ENCODE peak calls at places on chromosomes 6 and 20, in five cellular contexts. Z is SK-N-SH, Q is HepG2, P is K562, L is GM12878. H is an unnamed sample.

GRCh38 chr6:116287668-116288282 is 8.0 kb upstream of the TSPYL1 start:
- DNase-seq in Z (peak; percentile 21), Q (peak; percentile 38), P (peak; percentile 45), L (no peak), H (no peak)

GRCh38 chr20:12737900-12738299 is 270.9 kb upstream of the SPTLC3 start:
- DNase-seq in Z (no peak), Q (no peak), P (no peak), L (no peak), H (no peak)

GRCh38 chr6:138824482-138825134 is 28.7 kb downstream of the ECT2L start:
- DNase-seq in Z (no peak), Q (peak; percentile 25), P (no peak), L (no peak), H (no peak)

GRCh38 chr6:106281088-106281487 is 44.5 kb downstream of the ATG5 start:
- DNase-seq in Z (no peak), Q (no peak), P (no peak), L (no peak), H (no peak)

GRCh38 chr20:39853050-39853449 is 836.0 kb downstream of the MAFB start:
- DNase-seq in Z (no peak), Q (no peak), P (no peak), L (no peak), H (no peak)

GRCh38 chr6:69827491-69827890 is 30.7 kb upstream of the LMBRD1 start:
- DNase-seq in Z (no peak), Q (no peak), P (no peak), L (no peak), H (no peak)

GRCh38 chr6:72411872-72412708 is 209.8 kb upstream of the KCNQ5 start:
- DNase-seq in Z (peak; percentile 67), Q (peak; percentile 44), P (peak; percentile 85), L (peak; percentile 59), H (peak; percentile 66)

GRCh38 chr6:170175644-170176620 is 114.9 kb downstream of the DLL1 start:
- DNase-seq in Z (peak; percentile 51), Q (no peak), P (no peak), L (no peak), H (no peak)

GRCh38 chr6:35568967-35569606 is 56.4 kb upstream of the TULP1 start:
- DNase-seq in Z (peak; percentile 30), Q (peak; percentile 16), P (no peak), L (no peak), H (no peak)

GRCh38 chr6:121393711-121394110 is 41.7 kb upstream of the GJA1 start:
- DNase-seq in Z (no peak), Q (no peak), P (no peak), L (no peak), H (no peak)

GRCh38 chr6:24858154-24858801 is 59.6 kb upstream of the ARMH2 start:
- DNase-seq in Z (no peak), Q (no peak), P (no peak), L (peak; percentile 41), H (peak; percentile 82)

GRCh38 chr6:150684161-150684560 is 84.5 kb downstream of the PLEKHG1 start:
- DNase-seq in Z (no peak), Q (no peak), P (peak; percentile 43), L (no peak), H (no peak)

GRCh38 chr6:150684715-150685459 is 85.2 kb downstream of the PLEKHG1 start:
- DNase-seq in Z (no peak), Q (no peak), P (no peak), L (no peak), H (no peak)

GRCh38 chr6:150681992-150682391 is 82.3 kb downstream of the PLEKHG1 start:
- DNase-seq in Z (no peak), Q (no peak), P (no peak), L (no peak), H (no peak)

GRCh38 chr6:150685860-150686259 is 86.2 kb downstream of the PLEKHG1 start:
- DNase-seq in Z (peak; percentile 41), Q (peak; percentile 23), P (peak; percentile 86), L (peak; percentile 11), H (peak; percentile 58)

DNA sequence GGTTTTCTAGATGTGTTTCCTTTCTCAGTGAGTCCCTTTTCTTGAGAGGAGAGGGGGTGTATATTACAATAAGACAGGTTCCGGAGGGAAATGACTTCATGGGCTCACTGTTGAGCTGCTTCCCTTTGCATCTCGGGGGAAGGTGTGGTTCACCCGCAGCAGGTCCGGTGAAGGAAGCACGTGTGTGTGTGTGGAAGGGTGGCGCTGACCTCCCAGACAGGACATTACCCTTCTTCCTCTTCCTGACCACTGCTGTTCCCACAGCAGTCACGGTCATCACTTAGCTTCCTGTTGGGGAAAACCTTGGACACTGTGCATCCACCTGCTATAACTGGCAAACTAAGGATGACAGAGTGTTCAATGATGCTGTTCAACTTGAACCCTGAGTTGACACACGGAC is 83.6 kb downstream of the PLEKHG1 start:
- DNase-seq in Z (no peak), Q (no peak), P (no peak), L (no peak), H (no peak)
- TF ChIP-seq REST in Z (no peak), Q (no peak), P (no peak), L (no peak), H (no peak)

DNA sequence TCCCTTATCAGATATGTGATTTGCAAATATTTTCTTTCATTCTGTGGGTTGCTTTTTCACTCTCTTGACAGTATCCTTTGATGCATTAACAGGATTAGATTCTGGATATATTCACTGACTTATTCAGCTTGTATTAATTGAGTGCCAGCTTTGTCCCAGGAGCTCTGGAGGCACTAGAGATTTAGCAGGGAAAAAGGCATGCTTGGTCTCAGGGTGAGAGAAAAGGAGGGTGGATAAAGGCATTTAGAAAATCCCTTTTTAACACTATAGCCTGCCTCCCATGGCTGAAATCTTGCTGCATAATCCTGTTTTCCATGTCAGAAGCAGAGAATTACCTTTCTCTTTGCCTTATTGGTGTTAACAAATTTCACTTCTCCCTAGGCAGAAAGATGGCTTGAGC is 28.5 kb upstream of the SIRT5 start:
- DNase-seq in Z (no peak), Q (no peak), P (no peak), L (no peak), H (no peak)
- TF ChIP-seq GABPA in Z (no peak), Q (no peak), P (no peak), L (no peak), H (no peak)

GRCh38 chr6:88513920-88514319 is 347.8 kb upstream of the CNR1 start:
- DNase-seq in Z (no peak), Q (no peak), P (no peak), L (no peak), H (no peak)
- TF ChIP-seq CTCF in Z (peak; percentile 14), Q (no peak), P (no peak), L (no peak), H (no peak)

DNA sequence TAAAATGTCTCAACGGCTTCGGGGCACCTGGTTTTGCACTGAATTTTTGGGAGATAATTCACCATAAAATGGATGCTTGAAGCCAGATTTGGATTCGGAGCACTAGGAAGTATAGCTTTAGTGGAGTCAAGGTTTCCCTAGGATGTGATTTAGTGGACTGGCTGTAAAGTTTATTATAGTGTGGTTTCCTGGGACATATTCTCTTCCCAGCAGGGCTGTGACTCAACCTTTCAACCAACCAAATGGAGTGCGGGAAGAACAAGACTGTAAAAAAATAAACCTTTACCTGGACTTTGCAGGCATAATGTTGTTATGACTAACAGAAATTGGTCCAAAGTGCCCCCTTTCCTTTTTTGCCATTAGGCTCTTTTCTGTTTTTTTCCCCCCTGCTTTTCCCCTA is 327.4 kb upstream of the MAN1A1 start:
- DNase-seq in Z (no peak), Q (no peak), P (no peak), L (no peak), H (no peak)
- TF ChIP-seq REST in Z (no peak), Q (no peak), P (no peak), L (no peak), H (no peak)

DNA sequence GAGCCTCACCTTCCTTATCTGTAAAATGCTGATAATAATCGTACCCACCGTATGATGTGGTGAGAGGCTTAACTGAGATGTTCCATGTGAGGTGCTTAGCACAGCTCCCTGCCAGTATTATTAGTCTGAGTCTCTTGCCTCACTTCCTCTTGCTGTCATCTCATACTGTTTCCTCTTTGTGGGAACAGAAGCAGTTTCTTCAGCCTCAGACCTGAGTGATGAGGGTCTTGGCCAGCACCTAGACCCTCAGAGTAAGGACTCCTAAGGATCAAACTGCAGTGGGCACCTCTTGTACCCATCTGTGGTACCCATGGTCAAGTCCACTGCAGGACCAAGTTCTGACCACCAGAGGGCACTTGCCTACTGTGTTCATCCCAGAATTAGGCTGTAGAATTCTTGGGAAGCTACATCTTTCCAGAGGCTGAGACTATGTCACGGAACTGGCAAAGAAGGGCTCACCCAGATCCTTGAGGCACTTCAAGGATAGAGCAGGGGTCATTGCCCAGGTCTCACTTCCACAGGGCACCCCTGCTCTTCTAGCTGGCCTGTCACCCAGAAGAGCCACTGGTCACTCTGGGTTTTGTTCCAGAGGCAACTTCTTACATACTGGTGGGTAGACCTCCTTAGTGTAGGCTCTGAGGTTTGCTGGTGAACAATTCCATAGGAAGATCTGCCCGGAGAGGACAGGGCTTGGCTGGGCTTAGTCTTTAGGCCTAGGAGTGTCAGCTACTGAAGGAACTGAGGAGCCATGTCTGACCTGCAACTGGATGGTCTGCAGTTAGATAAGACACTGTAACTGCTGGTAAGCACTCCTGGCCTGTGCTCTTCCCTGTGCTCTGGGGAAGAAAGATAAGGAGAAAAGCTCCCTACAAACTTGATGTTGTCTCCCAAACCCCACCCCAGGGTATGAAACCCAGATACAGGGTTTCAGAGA is 20.6 kb upstream of the SGK2 start:
- DNase-seq in Z (peak; percentile 74), Q (peak; percentile 74), P (peak; percentile 75), L (no peak), H (peak; percentile 37)
- TF ChIP-seq GABPA in Z (no peak), Q (no peak), P (no peak), L (no peak), H (no peak)

GRCh38 chr20:19819149-19819548 is 61.1 kb downstream of the RIN2 start:
- DNase-seq in Z (no peak), Q (peak; percentile 32), P (no peak), L (no peak), H (no peak)

GRCh38 chr20:19815553-19815991 is 57.5 kb downstream of the RIN2 start:
- DNase-seq in Z (no peak), Q (peak; percentile 70), P (no peak), L (no peak), H (no peak)

GRCh38 chr20:19814241-19814640 is 56.2 kb downstream of the RIN2 start:
- DNase-seq in Z (no peak), Q (no peak), P (no peak), L (no peak), H (no peak)

GRCh38 chr20:19816386-19816785 is 58.3 kb downstream of the RIN2 start:
- DNase-seq in Z (no peak), Q (no peak), P (no peak), L (no peak), H (no peak)

DNA sequence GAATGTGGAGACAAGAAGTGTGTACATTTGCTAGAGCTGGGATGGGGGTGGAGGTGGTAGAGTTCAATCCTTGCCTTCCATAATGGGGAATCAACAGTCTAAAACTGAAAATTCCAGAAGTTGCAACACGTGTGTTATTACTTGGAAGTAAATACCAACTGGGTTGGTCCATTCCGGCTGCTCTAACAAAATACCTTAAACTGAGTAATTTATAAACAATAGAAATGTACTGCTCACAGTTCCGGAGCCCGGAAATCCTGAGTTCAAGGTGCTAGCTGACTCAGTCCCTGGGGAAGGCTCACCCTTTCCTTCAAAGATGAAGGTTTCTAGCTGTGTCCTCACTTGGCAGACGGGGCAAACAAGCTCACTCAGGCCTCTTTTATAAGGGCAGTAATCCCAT is 59.0 kb downstream of the RIN2 start:
- DNase-seq in Z (no peak), Q (peak; percentile 57), P (no peak), L (no peak), H (no peak)
- TF ChIP-seq CTCF in Z (no peak), Q (no peak), P (no peak), L (no peak), H (no peak)